ENCODE peak calls at places on chromosomes 5 and 9, in five cellular contexts. One of them, this sample, is unnamed.

GRCh38 chr5:101393795-101394450 is 490.8 kb upstream of the ST8SIA4 start:
- DNase-seq in esophagus squamous epithelium: no peak
- DNase-seq in dorsolateral prefrontal cortex: no peak
- DNase-seq in SK-N-SH: no peak
- DNase-seq in sigmoid colon: no peak
- DNase-seq in this sample: no peak

GRCh38 chr5:35651002-35651756 is 33.5 kb downstream of the SPEF2 start:
- DNase-seq in SK-N-SH: peak
- DNase-seq in dorsolateral prefrontal cortex: no peak
- DNase-seq in esophagus squamous epithelium: no peak
- DNase-seq in sigmoid colon: no peak
- DNase-seq in this sample: no peak

GRCh38 chr5:139964994-139965565 is 78.0 kb downstream of the NRG2 start:
- DNase-seq in sigmoid colon: no peak
- DNase-seq in dorsolateral prefrontal cortex: no peak
- DNase-seq in SK-N-SH: no peak
- DNase-seq in esophagus squamous epithelium: no peak
- DNase-seq in this sample: no peak

GRCh38 chr5:133113331-133114061 is 61.7 kb downstream of the HSPA4 start:
- DNase-seq in dorsolateral prefrontal cortex: peak
- DNase-seq in sigmoid colon: no peak
- DNase-seq in SK-N-SH: no peak
- DNase-seq in esophagus squamous epithelium: no peak
- DNase-seq in this sample: peak

GRCh38 chr5:157942595-157942994 is 83.7 kb upstream of the CLINT1 start:
- DNase-seq in esophagus squamous epithelium: no peak
- DNase-seq in dorsolateral prefrontal cortex: no peak
- DNase-seq in SK-N-SH: no peak
- DNase-seq in sigmoid colon: no peak
- DNase-seq in this sample: no peak

GRCh38 chr5:93096561-93096960 is 484.5 kb downstream of the NR2F1-AS1 start:
- DNase-seq in sigmoid colon: no peak
- DNase-seq in esophagus squamous epithelium: no peak
- DNase-seq in dorsolateral prefrontal cortex: no peak
- DNase-seq in SK-N-SH: no peak
- DNase-seq in this sample: no peak

GRCh38 chr5:6576861-6577501 is 55.9 kb downstream of the NSUN2 start:
- DNase-seq in sigmoid colon: no peak
- DNase-seq in esophagus squamous epithelium: no peak
- DNase-seq in SK-N-SH: peak
- DNase-seq in dorsolateral prefrontal cortex: no peak
- DNase-seq in this sample: no peak

GRCh38 chr9:101387871-101388506 is 3.2 kb upstream of the BAAT start:
- DNase-seq in sigmoid colon: no peak
- DNase-seq in esophagus squamous epithelium: no peak
- DNase-seq in SK-N-SH: peak
- DNase-seq in dorsolateral prefrontal cortex: no peak
- DNase-seq in this sample: no peak

GRCh38 chr5:147452137-147452838 is 57.6 kb downstream of the DPYSL3 start:
- DNase-seq in esophagus squamous epithelium: no peak
- DNase-seq in sigmoid colon: peak
- DNase-seq in dorsolateral prefrontal cortex: no peak
- DNase-seq in SK-N-SH: peak
- DNase-seq in this sample: no peak

GRCh38 chr5:5531371-5531770 is 108.9 kb downstream of the ICE1 start:
- DNase-seq in dorsolateral prefrontal cortex: no peak
- DNase-seq in SK-N-SH: no peak
- DNase-seq in esophagus squamous epithelium: no peak
- DNase-seq in sigmoid colon: no peak
- DNase-seq in this sample: no peak

GRCh38 chr9:91089405-91090131 is 272.1 kb downstream of the AUH start:
- DNase-seq in SK-N-SH: no peak
- DNase-seq in sigmoid colon: peak
- DNase-seq in esophagus squamous epithelium: no peak
- DNase-seq in dorsolateral prefrontal cortex: no peak
- DNase-seq in this sample: no peak

GRCh38 chr9:14372437-14373318 is 58.7 kb upstream of the NFIB start:
- DNase-seq in SK-N-SH: peak
- DNase-seq in sigmoid colon: peak
- DNase-seq in esophagus squamous epithelium: no peak
- DNase-seq in dorsolateral prefrontal cortex: no peak
- DNase-seq in this sample: no peak

GRCh38 chr5:79495311-79495710 is 18.6 kb downstream of the HOMER1 start:
- DNase-seq in SK-N-SH: no peak
- DNase-seq in esophagus squamous epithelium: no peak
- DNase-seq in sigmoid colon: no peak
- DNase-seq in dorsolateral prefrontal cortex: no peak
- DNase-seq in this sample: no peak

GRCh38 chr9:19495186-19496028 is 86.6 kb downstream of the ACER2 start:
- DNase-seq in SK-N-SH: no peak
- DNase-seq in esophagus squamous epithelium: no peak
- DNase-seq in dorsolateral prefrontal cortex: no peak
- DNase-seq in sigmoid colon: no peak
- DNase-seq in this sample: no peak

GRCh38 chr5:38515648-38516047 is 40.8 kb downstream of the LIFR start:
- DNase-seq in sigmoid colon: no peak
- DNase-seq in esophagus squamous epithelium: no peak
- DNase-seq in SK-N-SH: peak
- DNase-seq in dorsolateral prefrontal cortex: no peak
- DNase-seq in this sample: no peak

GRCh38 chr9:88184986-88185385 is 46.7 kb upstream of the SPATA31C2 start:
- DNase-seq in sigmoid colon: no peak
- DNase-seq in SK-N-SH: peak
- DNase-seq in esophagus squamous epithelium: no peak
- DNase-seq in dorsolateral prefrontal cortex: no peak
- DNase-seq in this sample: no peak

GRCh38 chr9:99237356-99237755 is 15.3 kb downstream of the SEC61B start:
- DNase-seq in dorsolateral prefrontal cortex: no peak
- DNase-seq in SK-N-SH: no peak
- DNase-seq in esophagus squamous epithelium: no peak
- DNase-seq in sigmoid colon: no peak
- DNase-seq in this sample: no peak

GRCh38 chr5:134504629-134505300 is 20.7 kb upstream of the JADE2 start:
- DNase-seq in esophagus squamous epithelium: no peak
- DNase-seq in sigmoid colon: no peak
- DNase-seq in dorsolateral prefrontal cortex: no peak
- DNase-seq in SK-N-SH: no peak
- DNase-seq in this sample: no peak

GRCh38 chr5:178413992-178414391 is 176.2 kb downstream of the COL23A1 start:
- DNase-seq in esophagus squamous epithelium: no peak
- DNase-seq in dorsolateral prefrontal cortex: no peak
- DNase-seq in SK-N-SH: peak
- DNase-seq in sigmoid colon: peak
- DNase-seq in this sample: no peak

GRCh38 chr9:94096819-94097577 is 12.7 kb downstream of the PTPDC1 start:
- DNase-seq in sigmoid colon: no peak
- DNase-seq in dorsolateral prefrontal cortex: peak
- DNase-seq in SK-N-SH: no peak
- DNase-seq in esophagus squamous epithelium: no peak
- DNase-seq in this sample: no peak

GRCh38 chr9:92668746-92669526 is 995 bp downstream of the IPPK start:
- DNase-seq in SK-N-SH: peak
- DNase-seq in dorsolateral prefrontal cortex: no peak
- DNase-seq in esophagus squamous epithelium: no peak
- DNase-seq in sigmoid colon: no peak
- DNase-seq in this sample: no peak

GRCh38 chr5:132299901-132300300 is 5.7 kb downstream of the SLC22A4 start:
- DNase-seq in SK-N-SH: no peak
- DNase-seq in sigmoid colon: no peak
- DNase-seq in dorsolateral prefrontal cortex: no peak
- DNase-seq in esophagus squamous epithelium: no peak
- DNase-seq in this sample: no peak

GRCh38 chr9:95726756-95727155 is 148.7 kb upstream of the ERCC6L2 start:
- DNase-seq in dorsolateral prefrontal cortex: no peak
- DNase-seq in SK-N-SH: peak
- DNase-seq in esophagus squamous epithelium: no peak
- DNase-seq in sigmoid colon: no peak
- DNase-seq in this sample: no peak

GRCh38 chr9:89712285-89712684 is 107.5 kb downstream of the GADD45G start:
- DNase-seq in sigmoid colon: no peak
- DNase-seq in esophagus squamous epithelium: no peak
- DNase-seq in dorsolateral prefrontal cortex: no peak
- DNase-seq in SK-N-SH: peak
- DNase-seq in this sample: no peak

GRCh38 chr5:156109317-156110023 is 217.5 kb upstream of the SGCD start:
- DNase-seq in dorsolateral prefrontal cortex: no peak
- DNase-seq in SK-N-SH: no peak
- DNase-seq in sigmoid colon: no peak
- DNase-seq in esophagus squamous epithelium: no peak
- DNase-seq in this sample: no peak

GRCh38 chr5:143496928-143497327 is 93.4 kb upstream of the NR3C1 start:
- DNase-seq in dorsolateral prefrontal cortex: no peak
- DNase-seq in esophagus squamous epithelium: no peak
- DNase-seq in sigmoid colon: no peak
- DNase-seq in SK-N-SH: no peak
- DNase-seq in this sample: no peak

GRCh38 chr9:11966804-11967203 is 726.4 kb upstream of the TYRP1 start:
- DNase-seq in esophagus squamous epithelium: no peak
- DNase-seq in SK-N-SH: no peak
- DNase-seq in dorsolateral prefrontal cortex: no peak
- DNase-seq in sigmoid colon: no peak
- DNase-seq in this sample: no peak

GRCh38 chr9:114216081-114216480 is 60.7 kb downstream of the COL27A1 start:
- DNase-seq in sigmoid colon: no peak
- DNase-seq in SK-N-SH: peak
- DNase-seq in esophagus squamous epithelium: no peak
- DNase-seq in dorsolateral prefrontal cortex: no peak
- DNase-seq in this sample: peak

GRCh38 chr5:178398856-178399722 is 166.5 kb upstream of the PHYKPL start:
- DNase-seq in sigmoid colon: peak
- DNase-seq in esophagus squamous epithelium: no peak
- DNase-seq in SK-N-SH: peak
- DNase-seq in dorsolateral prefrontal cortex: no peak
- DNase-seq in this sample: no peak

DNA sequence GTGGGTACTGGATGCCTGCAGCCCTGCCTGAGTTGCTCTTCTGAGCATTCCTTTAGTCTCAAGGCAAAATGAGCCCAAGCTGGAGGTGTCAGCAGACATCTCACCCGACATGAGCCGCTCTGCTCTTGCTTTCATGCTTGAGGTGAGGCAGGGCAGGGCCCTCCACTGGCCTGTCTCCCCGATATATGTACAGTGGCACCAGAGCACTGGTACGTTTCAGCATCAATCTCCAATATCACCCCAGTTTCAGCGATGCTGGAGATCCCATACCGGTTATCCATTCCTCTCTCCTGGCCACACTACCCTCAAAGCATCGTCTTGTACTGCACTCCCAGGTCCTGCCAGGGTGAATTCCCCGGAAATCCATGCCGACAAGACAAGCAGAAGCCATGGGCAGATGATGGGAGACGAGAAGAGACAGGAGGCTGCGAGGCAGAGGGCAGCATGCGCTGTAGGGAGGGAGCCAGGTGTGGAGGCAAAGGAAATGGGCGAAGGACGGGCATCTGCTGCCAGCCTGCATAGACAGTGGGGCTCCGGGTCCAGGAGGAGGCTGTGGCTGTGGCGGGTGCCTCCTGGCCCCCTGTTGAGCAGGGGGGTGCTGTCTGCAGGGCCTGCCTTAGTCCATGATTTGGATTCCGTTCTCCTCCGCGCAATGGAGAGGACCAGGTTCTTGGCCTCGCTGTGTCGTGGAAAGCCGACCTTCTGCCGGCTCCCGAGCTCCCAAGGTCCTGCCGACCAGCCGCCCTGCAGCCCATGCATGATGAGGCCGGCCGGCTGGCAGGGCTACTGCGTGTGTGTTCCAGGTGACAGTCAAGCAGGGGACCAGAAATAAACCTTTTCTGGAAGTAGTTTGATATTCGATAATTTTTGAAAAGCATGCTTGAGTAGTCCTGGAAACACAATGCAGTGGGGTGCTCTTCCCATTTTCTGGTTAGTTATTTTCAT is 152.2 kb upstream of the IRX2 start:
- DNase-seq in SK-N-SH: no peak
- DNase-seq in sigmoid colon: no peak
- DNase-seq in dorsolateral prefrontal cortex: no peak
- DNase-seq in esophagus squamous epithelium: no peak
- DNase-seq in this sample: no peak
- H3K27ac ChIP-seq in SK-N-SH: no peak
- H3K27ac ChIP-seq in sigmoid colon: no peak
- H3K27ac ChIP-seq in dorsolateral prefrontal cortex: no peak
- H3K27ac ChIP-seq in esophagus squamous epithelium: no peak
- H3K27ac ChIP-seq in this sample: no peak

DNA sequence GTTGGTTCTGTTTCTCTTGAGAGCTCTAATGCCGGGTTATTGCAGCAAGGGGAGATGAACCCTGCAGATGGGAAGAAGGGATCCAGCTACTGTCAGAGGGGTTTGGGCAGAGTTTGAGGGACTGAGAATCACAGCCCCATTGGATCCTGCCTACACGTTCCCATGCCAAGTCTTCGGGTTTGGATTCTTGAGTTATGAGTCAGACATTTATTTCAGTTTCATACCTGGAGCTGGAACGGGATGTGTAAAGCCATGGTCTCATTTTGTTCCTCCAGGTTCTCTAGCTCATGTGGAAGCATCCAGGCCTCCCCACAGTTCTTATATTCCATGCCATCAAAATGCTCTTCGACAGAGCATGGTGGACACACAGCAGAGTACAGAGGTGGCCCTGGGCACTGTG is 275.4 kb upstream of the IRX4 start:
- DNase-seq in SK-N-SH: no peak
- DNase-seq in sigmoid colon: no peak
- DNase-seq in dorsolateral prefrontal cortex: no peak
- DNase-seq in esophagus squamous epithelium: no peak
- DNase-seq in this sample: no peak
- H3K27ac ChIP-seq in SK-N-SH: no peak
- H3K27ac ChIP-seq in sigmoid colon: no peak
- H3K27ac ChIP-seq in dorsolateral prefrontal cortex: no peak
- H3K27ac ChIP-seq in esophagus squamous epithelium: no peak
- H3K27ac ChIP-seq in this sample: no peak

DNA sequence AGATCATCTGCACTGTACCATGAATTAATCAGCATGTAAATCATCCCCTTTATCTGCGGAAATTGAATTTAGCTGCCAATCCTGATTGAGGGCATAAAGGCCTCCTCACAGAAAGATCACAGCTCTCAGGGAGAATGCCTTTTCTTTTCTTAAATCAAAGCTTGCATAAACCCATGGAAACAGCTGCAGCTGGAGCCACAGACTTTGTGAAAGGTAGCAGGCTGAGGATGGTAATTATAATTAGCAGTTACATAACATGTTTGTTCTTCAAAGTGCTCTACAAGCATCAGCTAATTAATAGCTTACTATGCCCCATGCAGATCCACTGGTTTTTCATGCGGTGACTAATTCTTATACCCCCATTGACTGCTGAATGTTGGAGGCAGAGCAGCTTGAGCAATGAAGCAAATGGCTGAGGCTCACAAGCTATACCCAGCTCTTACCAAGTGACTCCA is 54.6 kb downstream of the SUSD1 start:
- DNase-seq in esophagus squamous epithelium: no peak
- DNase-seq in sigmoid colon: no peak
- DNase-seq in dorsolateral prefrontal cortex: no peak
- DNase-seq in SK-N-SH: no peak
- DNase-seq in this sample: no peak
- H3K27ac ChIP-seq in esophagus squamous epithelium: no peak
- H3K27ac ChIP-seq in sigmoid colon: no peak
- H3K27ac ChIP-seq in dorsolateral prefrontal cortex: no peak
- H3K27ac ChIP-seq in SK-N-SH: no peak
- H3K27ac ChIP-seq in this sample: peak

GRCh38 chr5:91175708-91176107 is 207.4 kb downstream of the ARRDC3 start:
- DNase-seq in SK-N-SH: no peak
- DNase-seq in sigmoid colon: no peak
- DNase-seq in dorsolateral prefrontal cortex: no peak
- DNase-seq in esophagus squamous epithelium: no peak
- DNase-seq in this sample: no peak
- H3K27ac ChIP-seq in SK-N-SH: no peak
- H3K27ac ChIP-seq in sigmoid colon: no peak
- H3K27ac ChIP-seq in dorsolateral prefrontal cortex: no peak
- H3K27ac ChIP-seq in esophagus squamous epithelium: no peak
- H3K27ac ChIP-seq in this sample: no peak

GRCh38 chr9:136759001-136759400 is 958 bp upstream of the LCN8 start:
- DNase-seq in sigmoid colon: peak
- DNase-seq in esophagus squamous epithelium: no peak
- DNase-seq in dorsolateral prefrontal cortex: no peak
- DNase-seq in SK-N-SH: no peak
- DNase-seq in this sample: no peak
- H3K27ac ChIP-seq in sigmoid colon: no peak
- H3K27ac ChIP-seq in esophagus squamous epithelium: no peak
- H3K27ac ChIP-seq in dorsolateral prefrontal cortex: no peak
- H3K27ac ChIP-seq in SK-N-SH: no peak
- H3K27ac ChIP-seq in this sample: no peak

This sample was measured in caudate nucleus.